ENCODE peak calls at places on chromosomes 11 and 22, in nine cellular contexts. K, H, T, W, U, R, A, B and G are unnamed samples.

GRCh38 chr11:46896719-46897406 is 21.5 kb downstream of the LRP4 start:
- DNase-seq in K (no peak), H (peak), T (peak), W (peak), U (no peak), R (no peak), A (peak), B (peak), G (peak)

GRCh38 chr11:75509201-75509600 is 16.5 kb downstream of the GDPD5 start:
- DNase-seq in K (no peak), H (no peak), T (peak), W (no peak), U (no peak), R (no peak), A (no peak), B (no peak), G (no peak)

GRCh38 chr11:35223429-35223828 is 84.5 kb downstream of the CD44 start:
- DNase-seq in K (no peak), H (no peak), T (no peak), W (peak), U (no peak), R (no peak), A (no peak), B (peak), G (no peak)

GRCh38 chr22:43423046-43423445 is 11.2 kb downstream of the MPPED1 start:
- DNase-seq in K (no peak), H (no peak), T (no peak), W (no peak), U (no peak), R (no peak), A (no peak), B (no peak), G (no peak)

GRCh38 chr11:87061766-87062165 is 24.0 kb downstream of the TMEM135 start:
- DNase-seq in K (no peak), H (no peak), T (no peak), W (no peak), U (no peak), R (no peak), A (no peak), B (no peak), G (no peak)

GRCh38 chr22:19779011-19779421 is 18.4 kb downstream of the TBX1 start:
- DNase-seq in K (no peak), H (no peak), T (peak), W (no peak), U (no peak), R (no peak), A (no peak), B (no peak), G (no peak)

GRCh38 chr22:33465554-33465953 is 407.4 kb upstream of the SYN3 start:
- DNase-seq in K (no peak), H (no peak), T (peak), W (no peak), U (no peak), R (no peak), A (no peak), B (no peak), G (no peak)

GRCh38 chr22:41828516-41828915 is 4.4 kb upstream of the SREBF2 start:
- DNase-seq in K (no peak), H (no peak), T (no peak), W (no peak), U (no peak), R (no peak), A (no peak), B (peak), G (no peak)

GRCh38 chr11:87892291-87892690 is 283.0 kb downstream of the RAB38 start:
- DNase-seq in K (no peak), H (no peak), T (no peak), W (no peak), U (no peak), R (no peak), A (no peak), B (no peak), G (no peak)

GRCh38 chr11:69013009-69013951 is at the start of gene MRGPRF:
- DNase-seq in K (peak), H (peak), T (no peak), W (peak), U (no peak), R (no peak), A (peak), B (no peak), G (no peak)